ENCODE peak calls at places on chromosomes 5 and 9, in four cellular contexts. One of them, this sample, is unnamed.

GRCh38 chr9:95486318-95486717 is 30.5 kb downstream of the PTCH1 start:
- DNase-seq in GM12878: no peak
- DNase-seq in endothelial cell of umbilical vein: no peak
- DNase-seq in IMR-90: no peak
- DNase-seq in this sample: no peak

GRCh38 chr9:100307061-100307460 is 45.7 kb downstream of the TEX10 start:
- DNase-seq in IMR-90: no peak
- DNase-seq in endothelial cell of umbilical vein: no peak
- DNase-seq in GM12878: no peak
- DNase-seq in this sample: no peak

GRCh38 chr5:1285141-1285540 is 9.7 kb downstream of the TERT start:
- DNase-seq in endothelial cell of umbilical vein: no peak
- DNase-seq in IMR-90: no peak
- DNase-seq in GM12878: no peak
- DNase-seq in this sample: no peak

GRCh38 chr9:83972286-83972685 is 7.7 kb downstream of the HNRNPK start:
- DNase-seq in endothelial cell of umbilical vein: no peak
- DNase-seq in IMR-90: no peak
- DNase-seq in GM12878: no peak
- DNase-seq in this sample: no peak

GRCh38 chr9:132124800-132125199 is 37.1 kb upstream of the NTNG2 start:
- DNase-seq in GM12878: no peak
- DNase-seq in endothelial cell of umbilical vein: no peak
- DNase-seq in IMR-90: no peak
- DNase-seq in this sample: no peak

GRCh38 chr5:44900273-44900954 is 91.7 kb downstream of the MRPS30 start:
- DNase-seq in endothelial cell of umbilical vein: no peak
- DNase-seq in GM12878: no peak
- DNase-seq in IMR-90: no peak
- DNase-seq in this sample: no peak

GRCh38 chr5:36686881-36687280 is 80.5 kb downstream of the SLC1A3 start:
- DNase-seq in endothelial cell of umbilical vein: no peak
- DNase-seq in GM12878: no peak
- DNase-seq in IMR-90: no peak
- DNase-seq in this sample: no peak

GRCh38 chr5:96743065-96743768 is 64.5 kb downstream of the ERAP1 start:
- DNase-seq in IMR-90: peak
- DNase-seq in endothelial cell of umbilical vein: peak
- DNase-seq in GM12878: no peak
- DNase-seq in this sample: peak

GRCh38 chr9:91151014-91151740 is 210.5 kb downstream of the AUH start:
- DNase-seq in IMR-90: peak
- DNase-seq in endothelial cell of umbilical vein: no peak
- DNase-seq in GM12878: peak
- DNase-seq in this sample: no peak

GRCh38 chr9:116592926-116593325 is 94.2 kb upstream of the TRIM32 start:
- DNase-seq in endothelial cell of umbilical vein: no peak
- DNase-seq in GM12878: no peak
- DNase-seq in IMR-90: no peak
- DNase-seq in this sample: no peak

GRCh38 chr5:20833081-20833627 is 845.2 kb upstream of the CDH18 start:
- DNase-seq in IMR-90: no peak
- DNase-seq in GM12878: no peak
- DNase-seq in endothelial cell of umbilical vein: no peak
- DNase-seq in this sample: no peak

GRCh38 chr5:160083012-160083436 is 36.2 kb downstream of the PWWP2A start:
- DNase-seq in IMR-90: peak
- DNase-seq in GM12878: no peak
- DNase-seq in endothelial cell of umbilical vein: peak
- DNase-seq in this sample: no peak

GRCh38 chr5:134133213-134133994 is 18.9 kb downstream of the TCF7 start:
- DNase-seq in GM12878: no peak
- DNase-seq in endothelial cell of umbilical vein: no peak
- DNase-seq in IMR-90: no peak
- DNase-seq in this sample: no peak

GRCh38 chr5:21774791-21775190 is 1078.4 kb downstream of the CDH12 start:
- DNase-seq in GM12878: no peak
- DNase-seq in IMR-90: peak
- DNase-seq in endothelial cell of umbilical vein: no peak
- DNase-seq in this sample: no peak

GRCh38 chr5:57009811-57010210 is 57.9 kb upstream of the MIER3 start:
- DNase-seq in IMR-90: no peak
- DNase-seq in endothelial cell of umbilical vein: no peak
- DNase-seq in GM12878: no peak
- DNase-seq in this sample: no peak

GRCh38 chr5:54470191-54470590 is 14.7 kb downstream of the HSPB3 start:
- DNase-seq in GM12878: no peak
- DNase-seq in IMR-90: peak
- DNase-seq in endothelial cell of umbilical vein: no peak
- DNase-seq in this sample: no peak

GRCh38 chr9:79573697-79573976 is 1.9 kb downstream of the TLE4 start:
- DNase-seq in GM12878: no peak
- DNase-seq in endothelial cell of umbilical vein: no peak
- DNase-seq in IMR-90: no peak
- DNase-seq in this sample: no peak

GRCh38 chr5:179759961-179760541 is 27.4 kb downstream of the MAML1 start:
- DNase-seq in IMR-90: no peak
- DNase-seq in endothelial cell of umbilical vein: no peak
- DNase-seq in GM12878: peak
- DNase-seq in this sample: peak

GRCh38 chr5:72889324-72889723 is 66.5 kb upstream of the FCHO2 start:
- DNase-seq in endothelial cell of umbilical vein: no peak
- DNase-seq in IMR-90: no peak
- DNase-seq in GM12878: no peak
- DNase-seq in this sample: no peak

GRCh38 chr5:8081179-8081578 is 212.2 kb downstream of the MTRR start:
- DNase-seq in IMR-90: no peak
- DNase-seq in endothelial cell of umbilical vein: no peak
- DNase-seq in GM12878: no peak
- DNase-seq in this sample: no peak

GRCh38 chr9:137130176-137130755 is 8.7 kb upstream of the GRIN1 start:
- DNase-seq in GM12878: no peak
- DNase-seq in endothelial cell of umbilical vein: no peak
- DNase-seq in IMR-90: no peak
- DNase-seq in this sample: peak

GRCh38 chr5:65127181-65127901 is 354.4 kb downstream of the ADAMTS6 start:
- DNase-seq in GM12878: no peak
- DNase-seq in endothelial cell of umbilical vein: no peak
- DNase-seq in IMR-90: peak
- DNase-seq in this sample: no peak

GRCh38 chr9:120331913-120332312 is 248.1 kb downstream of the CDK5RAP2 start:
- DNase-seq in endothelial cell of umbilical vein: no peak
- DNase-seq in GM12878: no peak
- DNase-seq in IMR-90: no peak
- DNase-seq in this sample: no peak

GRCh38 chr5:468401-468800 is 25.4 kb downstream of the EXOC3 start:
- DNase-seq in GM12878: no peak
- DNase-seq in endothelial cell of umbilical vein: no peak
- DNase-seq in IMR-90: no peak
- DNase-seq in this sample: no peak

GRCh38 chr5:41995193-41995592 is 70.1 kb downstream of the FBXO4 start:
- DNase-seq in GM12878: no peak
- DNase-seq in endothelial cell of umbilical vein: no peak
- DNase-seq in IMR-90: no peak
- DNase-seq in this sample: no peak

GRCh38 chr9:89814340-89815040 is 209.7 kb downstream of the GADD45G start:
- DNase-seq in GM12878: no peak
- DNase-seq in endothelial cell of umbilical vein: peak
- DNase-seq in IMR-90: peak
- DNase-seq in this sample: no peak

GRCh38 chr5:149128023-149128875 is 13.0 kb upstream of the ABLIM3 start:
- DNase-seq in GM12878: no peak
- DNase-seq in endothelial cell of umbilical vein: peak
- DNase-seq in IMR-90: peak
- DNase-seq in this sample: peak

GRCh38 chr5:32507738-32508434 is 63.3 kb upstream of the ZFR start:
- DNase-seq in IMR-90: peak
- DNase-seq in endothelial cell of umbilical vein: peak
- DNase-seq in GM12878: no peak
- DNase-seq in this sample: no peak

GRCh38 chr5:28561522-28561921 is 1523.1 kb upstream of the CDH9 start:
- DNase-seq in endothelial cell of umbilical vein: no peak
- DNase-seq in IMR-90: no peak
- DNase-seq in GM12878: no peak
- DNase-seq in this sample: no peak

GRCh38 chr5:1409386-1410110 is 35.7 kb downstream of the SLC6A3 start:
- DNase-seq in GM12878: no peak
- DNase-seq in endothelial cell of umbilical vein: peak
- DNase-seq in IMR-90: peak
- DNase-seq in this sample: peak

GRCh38 chr5:73381587-73382411 is 66.8 kb downstream of the FOXD1 start:
- DNase-seq in endothelial cell of umbilical vein: no peak
- DNase-seq in GM12878: no peak
- DNase-seq in IMR-90: no peak
- DNase-seq in this sample: no peak

GRCh38 chr9:89314955-89315354 is 3.3 kb upstream of the SECISBP2 start:
- DNase-seq in endothelial cell of umbilical vein: no peak
- DNase-seq in GM12878: no peak
- DNase-seq in IMR-90: no peak
- DNase-seq in this sample: no peak

GRCh38 chr5:157283434-157283833 is 17.5 kb downstream of the CYFIP2 start:
- DNase-seq in endothelial cell of umbilical vein: no peak
- DNase-seq in IMR-90: no peak
- DNase-seq in GM12878: peak
- DNase-seq in this sample: no peak

GRCh38 chr5:28648108-28648507 is 1609.7 kb upstream of the CDH9 start:
- DNase-seq in endothelial cell of umbilical vein: no peak
- DNase-seq in GM12878: no peak
- DNase-seq in IMR-90: no peak
- DNase-seq in this sample: no peak

GRCh38 chr9:86407022-86407421 is 52.8 kb upstream of the TUT7 start:
- DNase-seq in IMR-90: peak
- DNase-seq in endothelial cell of umbilical vein: no peak
- DNase-seq in GM12878: no peak
- DNase-seq in this sample: no peak

GRCh38 chr9:114532561-114533237 is 27.4 kb upstream of the WHRN start:
- DNase-seq in IMR-90: no peak
- DNase-seq in GM12878: no peak
- DNase-seq in endothelial cell of umbilical vein: no peak
- DNase-seq in this sample: no peak

GRCh38 chr5:93995126-93995621 is 253.8 kb upstream of the POU5F2 start:
- DNase-seq in GM12878: peak
- DNase-seq in IMR-90: no peak
- DNase-seq in endothelial cell of umbilical vein: no peak
- DNase-seq in this sample: no peak

GRCh38 chr5:10229306-10230048 is 20.2 kb downstream of the ATPSCKMT start:
- DNase-seq in IMR-90: peak
- DNase-seq in GM12878: no peak
- DNase-seq in endothelial cell of umbilical vein: no peak
- DNase-seq in this sample: no peak

DNA sequence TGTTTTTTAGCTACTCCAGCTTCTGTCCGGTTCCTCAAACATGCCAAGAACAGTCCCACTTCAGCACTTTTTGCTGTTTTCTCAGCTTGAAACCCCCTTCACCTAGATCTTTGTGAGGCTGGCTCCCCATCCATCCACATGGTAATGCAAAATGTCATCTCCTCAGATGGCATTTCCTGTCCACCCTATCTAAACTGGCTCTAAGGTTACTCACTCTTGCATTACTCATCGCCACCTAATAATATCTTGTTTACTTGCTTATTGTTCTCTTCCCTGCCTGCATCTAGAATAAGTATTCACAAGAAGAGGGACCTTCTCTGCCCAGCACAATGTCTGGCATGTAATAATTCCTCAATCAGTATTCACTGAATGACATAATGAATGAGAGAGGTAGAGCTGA is 220.1 kb downstream of the FAM114A2 start:
- DNase-seq in GM12878: no peak
- DNase-seq in IMR-90: no peak
- DNase-seq in endothelial cell of umbilical vein: no peak
- DNase-seq in this sample: no peak
- TF ChIP-seq FOS in GM12878: no peak
- TF ChIP-seq FOS in IMR-90: no peak
- TF ChIP-seq FOS in endothelial cell of umbilical vein: no peak
- TF ChIP-seq FOS in this sample: no peak

GRCh38 chr9:128216781-128217553 is 13.8 kb downstream of the DNM1 start:
- DNase-seq in endothelial cell of umbilical vein: no peak
- DNase-seq in GM12878: no peak
- DNase-seq in IMR-90: no peak
- DNase-seq in this sample: no peak
- TF ChIP-seq FOS in endothelial cell of umbilical vein: no peak
- TF ChIP-seq FOS in GM12878: no peak
- TF ChIP-seq FOS in IMR-90: no peak
- TF ChIP-seq FOS in this sample: no peak

DNA sequence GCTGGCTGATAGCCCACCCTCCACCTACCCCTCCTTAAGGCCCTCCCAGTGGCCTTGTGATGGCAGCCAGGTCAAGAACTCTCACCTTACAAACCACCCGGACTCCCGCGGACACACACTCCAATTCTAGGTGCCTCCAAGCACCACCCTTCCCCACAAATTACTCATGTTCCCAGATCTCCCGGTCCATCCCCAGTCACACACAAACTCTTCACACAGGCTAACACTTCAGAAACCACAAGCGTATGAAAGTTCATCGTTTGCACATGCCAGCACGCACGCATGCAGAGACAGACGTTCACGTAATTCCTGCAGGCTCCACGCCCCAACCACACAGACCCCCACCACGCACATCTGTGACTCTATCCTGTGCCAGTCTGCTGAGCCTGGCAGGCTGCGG is 18.0 kb downstream of the NR5A1 start:
- DNase-seq in GM12878: no peak
- DNase-seq in endothelial cell of umbilical vein: no peak
- DNase-seq in IMR-90: peak
- DNase-seq in this sample: no peak
- TF ChIP-seq FOS in GM12878: no peak
- TF ChIP-seq FOS in endothelial cell of umbilical vein: no peak
- TF ChIP-seq FOS in IMR-90: no peak
- TF ChIP-seq FOS in this sample: no peak

GRCh38 chr5:88548136-88548535 is 279.5 kb upstream of the TMEM161B start:
- DNase-seq in GM12878: no peak
- DNase-seq in IMR-90: no peak
- DNase-seq in endothelial cell of umbilical vein: no peak
- DNase-seq in this sample: no peak

GRCh38 chr5:88544131-88544530 is 275.5 kb upstream of the TMEM161B start:
- DNase-seq in GM12878: no peak
- DNase-seq in endothelial cell of umbilical vein: no peak
- DNase-seq in IMR-90: no peak
- DNase-seq in this sample: no peak

GRCh38 chr5:88542786-88543185 is 274.1 kb upstream of the TMEM161B start:
- DNase-seq in GM12878: no peak
- DNase-seq in endothelial cell of umbilical vein: no peak
- DNase-seq in IMR-90: no peak
- DNase-seq in this sample: no peak

GRCh38 chr5:88544616-88545150 is 276.0 kb upstream of the TMEM161B start:
- DNase-seq in endothelial cell of umbilical vein: no peak
- DNase-seq in IMR-90: no peak
- DNase-seq in GM12878: no peak
- DNase-seq in this sample: no peak

GRCh38 chr5:88545348-88545747 is 276.7 kb upstream of the TMEM161B start:
- DNase-seq in endothelial cell of umbilical vein: no peak
- DNase-seq in IMR-90: no peak
- DNase-seq in GM12878: no peak
- DNase-seq in this sample: no peak
- TF ChIP-seq FOS in endothelial cell of umbilical vein: no peak
- TF ChIP-seq FOS in IMR-90: no peak
- TF ChIP-seq FOS in GM12878: no peak
- TF ChIP-seq FOS in this sample: no peak

This sample was measured in K562.